ENCODE peak calls at places on chromosomes 13 and 19, in six cellular contexts. S is GM12865; Y is stimulated activated CD8-positive, alpha-beta memory T cell treated with anti-CD3 and anti-CD28 coated beads, Interleukin-4, amount 100 ng/mL, for 1 hour; F is heart right ventricle; J is substantia nigra; X is NCI-H1105 treated with DMSO at 0.1 percent for 48 hours. D is an unnamed sample.

GRCh38 chr19:43623889-43624670 is 4.7 kb upstream of the ZNF428 start:
- DNase-seq in F (no peak), X (no peak), Y (no peak), S (no peak), J (no peak), D (no peak)

GRCh38 chr13:67224148-67224846 is 5.8 kb downstream of the PCDH9 start:
- DNase-seq in Y (no peak), S (peak), J (peak), X (peak), F (peak), D (peak)

GRCh38 chr13:54950546-54950945 is 1921.9 kb downstream of the OLFM4 start:
- DNase-seq in X (no peak), S (no peak), F (no peak), J (no peak), Y (no peak), D (no peak)

GRCh38 chr19:46718934-46719551 is 2.1 kb upstream of the PRKD2 start:
- DNase-seq in F (no peak), X (no peak), J (no peak), Y (no peak), S (peak), D (no peak)

GRCh38 chr19:43678512-43678911 is 8.5 kb upstream of the PLAUR start:
- DNase-seq in Y (no peak), F (no peak), J (no peak), S (no peak), X (no peak), D (no peak)

GRCh38 chr19:12938536-12939291 is at the start of gene CALR:
- DNase-seq in X (no peak), Y (no peak), F (peak), S (peak), J (no peak), D (peak)

GRCh38 chr13:51590966-51591627 is 6.8 kb downstream of the WDFY2 start:
- DNase-seq in S (no peak), Y (no peak), J (no peak), F (no peak), X (no peak), D (no peak)

GRCh38 chr19:38452430-38453366 is 19.2 kb downstream of the RYR1 start:
- DNase-seq in J (no peak), F (no peak), Y (no peak), S (peak), X (no peak), D (peak)

GRCh38 chr13:31756346-31756745 is 17.0 kb downstream of the RXFP2 start:
- DNase-seq in S (no peak), Y (no peak), J (no peak), F (no peak), X (no peak), D (no peak)

GRCh38 chr19:10549733-10550132 is 6.0 kb downstream of the ATG4D start:
- DNase-seq in J (no peak), X (no peak), S (no peak), Y (no peak), F (no peak), D (no peak)

GRCh38 chr13:76696370-76696769 is 189.8 kb downstream of the KCTD12 start:
- DNase-seq in J (no peak), Y (no peak), F (no peak), S (no peak), X (no peak), D (peak)

GRCh38 chr19:29515706-29516357 is 10.0 kb upstream of the VSTM2B start:
- DNase-seq in Y (no peak), J (no peak), S (no peak), F (no peak), X (no peak), D (no peak)

GRCh38 chr13:81089758-81090157 is 748.8 kb upstream of the SPRY2 start:
- DNase-seq in F (no peak), X (no peak), Y (no peak), S (no peak), J (no peak), D (no peak)

GRCh38 chr19:20051841-20052768 is 12.8 kb upstream of the ZNF682 start:
- DNase-seq in S (peak), X (peak), Y (peak), F (peak), J (peak), D (peak)

GRCh38 chr13:110236831-110237261 is 70.1 kb downstream of the COL4A1 start:
- DNase-seq in X (no peak), J (no peak), S (no peak), Y (no peak), F (peak), D (no peak)

GRCh38 chr13:24050292-24050711 is 110.2 kb upstream of the SPATA13 start:
- DNase-seq in Y (no peak), J (peak), S (no peak), F (peak), X (no peak), D (no peak)